ENCODE peak calls at places on chromosomes 11 and 22, in ten cellular contexts. H is ovary, Y is adrenal gland, T is endothelial cell of umbilical vein, B is A549, J is body of pancreas, C is IMR-90, E is uterus, U is spleen, P is transverse colon. W is an unnamed sample.

GRCh38 chr22:33825761-33826160 is 94.5 kb downstream of the LARGE1 start:
- DNase-seq in B (no peak), T (no peak), E (no peak), U (no peak), J (no peak), H (no peak), P (no peak), C (no peak), Y (peak), W (no peak)

GRCh38 chr11:12090761-12091261 is 19.6 kb upstream of the MICAL2 start:
- DNase-seq in Y (no peak), B (peak), T (no peak), H (no peak), P (peak), E (no peak), C (no peak), U (no peak), J (no peak), W (no peak)

GRCh38 chr11:4916581-4916980 is 2.6 kb downstream of the OR51G2 start:
- DNase-seq in U (no peak), Y (no peak), E (no peak), J (no peak), C (no peak), P (no peak), H (no peak), T (no peak), B (no peak), W (no peak)

GRCh38 chr11:87399341-87399740 is 361.6 kb downstream of the TMEM135 start:
- DNase-seq in U (no peak), H (no peak), B (no peak), J (no peak), P (no peak), Y (no peak), E (no peak), T (no peak), C (no peak), W (no peak)

GRCh38 chr22:50250555-50251471 is at the start of gene HDAC10:
- DNase-seq in Y (peak), U (peak), T (peak), E (peak), C (peak), P (peak), B (peak), J (peak), H (peak), W (peak)

GRCh38 chr11:62336949-62337681 is at the start of gene ASRGL1:
- DNase-seq in P (peak), E (peak), H (peak), C (peak), U (peak), Y (peak), T (peak), B (peak), J (peak), W (peak)

GRCh38 chr11:130715085-130715932 is 201.0 kb downstream of the SNX19 start:
- DNase-seq in T (no peak), H (no peak), C (no peak), J (no peak), P (no peak), Y (no peak), E (no peak), U (no peak), B (no peak), W (no peak)

GRCh38 chr22:33971561-33971961 is 51.3 kb upstream of the LARGE1 start:
- DNase-seq in U (no peak), C (no peak), T (no peak), P (no peak), H (no peak), B (no peak), J (no peak), E (no peak), Y (no peak), W (no peak)

GRCh38 chr11:19187101-19187500 is 14.7 kb downstream of the CSRP3 start:
- DNase-seq in T (no peak), Y (no peak), P (no peak), C (peak), B (no peak), H (no peak), U (no peak), E (no peak), J (no peak), W (no peak)

GRCh38 chr11:64264371-64264852 is 13.1 kb downstream of the PLCB3 start:
- DNase-seq in B (no peak), Y (no peak), U (no peak), C (no peak), H (no peak), E (no peak), J (no peak), P (no peak), T (no peak), W (no peak)

GRCh38 chr22:47409501-47410275 is 647.2 kb downstream of the TBC1D22A start:
- DNase-seq in T (no peak), E (no peak), Y (no peak), J (no peak), U (no peak), B (no peak), P (no peak), H (no peak), C (no peak), W (no peak)

GRCh38 chr22:37344735-37345462 is 62.6 kb downstream of the CYTH4 start:
- DNase-seq in Y (no peak), J (no peak), C (no peak), H (no peak), P (no peak), E (no peak), U (no peak), T (no peak), B (no peak), W (no peak)

GRCh38 chr11:4851033-4851432 is 2.0 kb upstream of the OR51S1 start:
- DNase-seq in C (peak), U (no peak), B (no peak), P (no peak), H (no peak), Y (no peak), T (no peak), J (no peak), E (no peak), W (no peak)

GRCh38 chr11:10943968-10944367 is 86.1 kb upstream of the ZBED5 start:
- DNase-seq in U (no peak), Y (no peak), H (no peak), J (no peak), C (no peak), T (no peak), B (no peak), P (no peak), E (no peak), W (no peak)

GRCh38 chr11:97361812-97362378 is 972.1 kb downstream of the JRKL start:
- DNase-seq in H (no peak), Y (no peak), T (no peak), J (no peak), E (no peak), U (no peak), P (no peak), C (no peak), B (no peak), W (no peak)

GRCh38 chr11:114774599-114775365 is 96.5 kb downstream of the NXPE2 start:
- DNase-seq in P (peak), H (no peak), J (peak), Y (peak), T (peak), B (peak), C (peak), U (no peak), E (no peak), W (peak)

GRCh38 chr11:35375332-35376125 is 43.8 kb downstream of the SLC1A2 start:
- DNase-seq in P (no peak), Y (no peak), J (no peak), B (no peak), C (no peak), T (no peak), U (no peak), E (no peak), H (no peak), W (no peak)

GRCh38 chr11:16959528-16960100 is 54.6 kb downstream of the PLEKHA7 start:
- DNase-seq in H (no peak), P (no peak), B (no peak), C (no peak), T (no peak), E (no peak), Y (no peak), J (no peak), U (no peak), W (no peak)

GRCh38 chr11:43708776-43709175 is 28.2 kb downstream of the HSD17B12 start:
- DNase-seq in E (no peak), P (no peak), U (no peak), J (no peak), Y (no peak), T (peak), H (no peak), C (no peak), B (no peak), W (peak)

GRCh38 chr11:120941000-120941399 is 82.9 kb upstream of the TBCEL start:
- DNase-seq in C (no peak), J (no peak), B (no peak), P (no peak), E (no peak), Y (no peak), U (no peak), T (no peak), H (no peak), W (no peak)

GRCh38 chr11:62726156-62727006 is 876 bp downstream of the HNRNPUL2 start:
- DNase-seq in Y (peak), P (no peak), C (no peak), B (no peak), T (peak), H (no peak), E (no peak), U (no peak), J (peak), W (no peak)

GRCh38 chr22:19565921-19566598 is 41.9 kb upstream of the CLDN5 start:
- DNase-seq in C (no peak), E (peak), Y (no peak), P (no peak), U (no peak), B (no peak), H (no peak), T (peak), J (no peak), W (no peak)
- TF ChIP-seq POLR2A in C (no peak), E (no peak), Y (no peak), P (no peak), U (no peak), B (no peak), H (no peak), T (no peak), J (no peak), W (no peak)

GRCh38 chr11:394034-394857 is at the start of gene PKP3:
- DNase-seq in H (no peak), C (peak), P (peak), E (no peak), U (no peak), J (peak), T (no peak), Y (no peak), B (peak), W (peak)
- TF ChIP-seq POLR2A in H (no peak), C (no peak), P (peak), E (no peak), U (no peak), J (peak), T (no peak), Y (no peak), B (peak), W (no peak)

GRCh38 chr11:126327280-126328000 is 23.6 kb downstream of the DCPS start:
- DNase-seq in P (no peak), H (no peak), C (no peak), U (peak), Y (no peak), E (no peak), B (no peak), J (no peak), T (no peak), W (no peak)
- TF ChIP-seq POLR2A in P (no peak), H (no peak), C (no peak), U (no peak), Y (no peak), E (no peak), B (no peak), J (no peak), T (no peak), W (no peak)

GRCh38 chr11:68012044-68012842 is 2.1 kb downstream of the ALDH3B1 start:
- DNase-seq in Y (no peak), J (no peak), C (no peak), P (no peak), B (peak), H (peak), E (no peak), T (no peak), U (no peak), W (no peak)

GRCh38 chr11:68008381-68009337 is 1.5 kb upstream of the ALDH3B1 start:
- DNase-seq in Y (no peak), U (peak), C (no peak), T (no peak), H (no peak), P (peak), B (no peak), E (no peak), J (peak), W (peak)

GRCh38 chr11:68011046-68011943 is 1.2 kb downstream of the ALDH3B1 start:
- DNase-seq in C (no peak), H (peak), J (no peak), T (no peak), B (no peak), P (no peak), Y (no peak), U (no peak), E (no peak), W (no peak)

GRCh38 chr11:68009391-68010000 is 631 bp upstream of the ALDH3B1 start:
- DNase-seq in C (peak), B (peak), E (no peak), P (no peak), U (no peak), T (peak), J (peak), H (no peak), Y (no peak), W (peak)

DNA sequence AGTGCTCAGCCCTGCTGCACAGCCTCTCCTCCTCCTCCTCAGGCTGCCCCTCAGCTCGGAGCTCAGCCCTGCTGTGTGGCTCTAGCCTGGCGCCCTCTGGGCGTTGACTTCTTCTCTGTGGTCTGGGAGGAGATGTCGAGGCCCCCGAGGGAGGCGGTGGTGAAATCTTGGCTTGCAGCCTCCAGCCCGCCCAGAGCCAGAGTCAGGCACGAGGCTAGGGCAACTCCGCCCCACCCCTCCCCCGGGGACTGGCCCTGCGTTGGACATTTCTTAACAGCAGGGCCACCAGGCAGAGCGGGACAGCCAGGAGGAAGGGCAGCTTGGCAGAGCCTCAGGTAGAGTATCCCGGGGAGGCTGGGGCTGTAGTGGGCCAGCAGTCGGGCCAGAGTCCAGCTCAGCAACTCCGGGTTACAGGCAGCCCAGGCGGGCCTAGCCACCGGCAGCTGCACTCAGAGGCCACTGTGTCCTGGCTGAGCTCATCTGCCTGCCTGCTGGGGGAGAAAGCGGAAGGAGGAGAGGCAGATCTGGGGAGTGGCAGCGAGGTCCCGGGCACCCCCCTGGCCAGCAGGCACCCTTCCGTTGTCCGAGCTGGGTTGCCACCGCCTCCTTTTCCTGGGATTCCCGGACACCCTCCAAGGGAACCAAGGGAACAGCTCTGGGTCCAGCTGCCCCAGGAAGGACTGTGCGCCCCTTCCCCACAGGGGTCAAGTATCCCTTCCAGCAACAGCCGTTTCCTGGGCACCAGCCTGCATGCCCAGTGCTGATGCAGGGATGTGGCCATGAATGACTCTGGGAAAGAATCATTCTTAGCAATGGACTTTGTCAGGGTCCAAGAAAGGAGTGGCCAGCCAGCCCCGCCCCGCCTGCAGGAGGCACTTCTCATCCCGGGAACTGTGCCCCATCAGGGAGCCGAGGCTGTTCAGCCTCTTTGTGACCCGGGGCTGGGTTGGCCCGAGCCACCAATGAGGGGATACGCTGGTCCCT is at the start of gene ALDH3B1:
- DNase-seq in U (peak), T (peak), B (peak), J (peak), Y (peak), E (peak), C (peak), P (peak), H (peak), W (peak)
- TF ChIP-seq POLR2A in U (peak), T (no peak), B (peak), J (peak), Y (peak), E (peak), C (peak), P (peak), H (no peak), W (peak)

DNA sequence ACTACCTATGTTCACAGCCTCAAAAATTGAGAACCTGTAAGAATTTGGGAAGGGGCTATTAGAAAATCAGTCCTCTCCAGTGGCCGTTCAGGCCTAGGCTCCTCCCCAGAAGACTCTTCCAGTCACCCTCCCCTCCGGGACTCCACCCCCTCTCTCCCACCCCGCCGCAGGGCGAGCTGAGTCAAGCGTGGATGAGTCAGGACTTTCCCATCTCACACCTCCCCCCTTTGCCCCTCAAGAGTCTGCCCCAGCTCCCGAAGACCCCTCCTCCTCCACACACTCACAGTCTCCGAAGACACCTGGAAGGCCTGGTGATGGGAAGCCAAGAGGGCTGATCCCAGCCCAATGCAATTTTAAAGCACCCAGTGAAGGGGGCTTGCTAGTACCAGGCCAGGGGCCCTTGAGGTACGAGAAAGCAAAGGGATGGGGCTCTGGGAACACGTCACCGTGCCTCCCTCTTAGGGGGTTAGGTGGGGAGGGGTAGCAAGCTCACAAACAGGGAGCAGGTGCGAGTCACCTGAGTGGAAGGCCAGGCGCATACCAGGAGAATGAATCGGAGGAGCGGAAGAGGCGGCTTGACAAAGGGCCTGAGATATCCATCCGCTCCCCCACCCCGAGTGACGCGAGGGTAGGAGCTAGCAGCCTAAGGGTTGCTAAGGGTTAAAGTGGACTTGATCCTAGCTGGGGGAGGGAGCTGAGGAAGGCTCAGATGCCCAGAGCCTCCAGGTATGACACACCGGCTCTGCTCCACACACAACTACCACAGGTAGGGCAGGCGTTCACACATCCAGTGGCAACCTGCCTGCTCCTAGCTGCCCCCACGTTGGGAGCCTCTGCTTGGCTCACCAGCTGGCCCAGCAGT is 13.6 kb downstream of the BCL9L start:
- DNase-seq in U (peak), E (peak), B (peak), T (peak), Y (peak), H (peak), J (peak), P (peak), C (peak), W (peak)
- TF ChIP-seq POLR2A in U (no peak), E (peak), B (no peak), T (no peak), Y (no peak), H (peak), J (peak), P (no peak), C (no peak), W (no peak)

DNA sequence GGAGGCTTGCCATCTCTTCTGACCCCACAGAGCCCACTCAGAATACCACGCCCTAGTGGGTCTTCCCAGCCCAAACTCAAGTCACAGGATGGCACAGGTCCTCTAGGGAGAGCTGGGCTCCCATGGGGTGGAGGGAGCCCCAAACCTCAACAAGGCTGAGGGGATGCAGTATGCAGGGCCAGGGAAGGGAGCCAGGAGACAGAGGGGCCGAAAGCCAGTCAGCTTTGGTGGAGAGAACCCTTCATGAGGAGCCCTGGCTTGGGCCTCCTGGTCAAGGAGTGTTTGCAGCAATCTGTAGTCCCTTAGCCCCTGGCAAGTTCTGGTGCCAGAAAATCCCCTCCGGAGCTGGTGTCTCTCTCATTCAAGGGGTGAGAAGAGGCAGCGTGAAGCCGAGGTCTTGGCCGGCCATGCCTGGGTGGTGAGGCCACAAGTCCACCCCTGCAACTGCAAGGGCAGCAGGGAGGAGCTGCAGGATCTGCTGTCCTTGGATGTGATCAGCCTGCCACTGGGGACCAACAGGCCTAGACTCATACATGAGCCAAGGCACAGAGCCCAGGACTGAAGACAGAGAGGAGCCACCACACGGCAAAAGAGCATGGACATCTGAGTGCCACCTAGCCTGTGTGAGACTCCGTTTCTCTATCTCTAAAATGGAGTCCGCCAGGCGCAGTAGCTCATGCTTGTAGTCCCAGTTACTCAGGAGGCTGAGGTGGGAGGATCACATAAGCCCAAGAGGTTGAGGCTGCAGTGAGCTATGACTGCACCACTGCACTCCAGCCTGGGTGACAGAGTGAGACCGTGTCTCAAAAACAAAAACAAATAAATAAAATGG is 24.1 kb downstream of the NEAT1 start:
- DNase-seq in J (no peak), Y (peak), T (peak), U (no peak), B (no peak), E (peak), P (no peak), C (peak), H (no peak), W (no peak)
- TF ChIP-seq POLR2A in J (no peak), Y (peak), T (no peak), U (no peak), B (no peak), E (no peak), P (no peak), C (peak), H (no peak), W (peak)

GRCh38 chr22:17774206-17774927 is at the start of gene BID:
- DNase-seq in Y (no peak), C (peak), U (peak), J (peak), H (peak), B (no peak), P (peak), T (peak), E (no peak), W (peak)
- TF ChIP-seq POLR2A in Y (no peak), C (no peak), U (no peak), J (no peak), H (no peak), B (peak), P (no peak), T (peak), E (no peak), W (no peak)

W was measured in erythroblast.